ENCODE peak calls at places on chromosomes 3 and 15, in eight cellular contexts. F is K562, G is HCT116, U is colonic mucosa, K is prostate gland, J is H9, S is IMR-90, C is cardiac muscle cell. T is an unnamed sample. For H3K4me1, the result is how much of the 10 kb centered on the place peaks cover.

GRCh38 chr3:125212096-125212508 is 446 bp downstream of the SLC12A8 start:
- DNase-seq in S (no peak), U (peak), G (no peak), C (peak), F (no peak), K (peak), J (peak), T (no peak)

GRCh38 chr15:73647259-73648026 is 14.3 kb upstream of the NPTN start:
- DNase-seq in F (no peak), U (no peak), S (no peak), J (no peak), G (no peak), C (no peak), K (no peak), T (no peak)

GRCh38 chr15:85331666-85332261 is 48.6 kb upstream of the AKAP13 start:
- DNase-seq in S (no peak), F (no peak), C (no peak), J (no peak), G (no peak), U (no peak), K (no peak), T (no peak)

GRCh38 chr3:141294848-141295247 is 63.2 kb downstream of the PXYLP1 start:
- DNase-seq in F (peak), C (no peak), U (no peak), J (no peak), K (no peak), G (no peak), S (peak), T (no peak)

GRCh38 chr3:180680097-180680430 is 775 bp upstream of the CCDC39 start:
- DNase-seq in C (peak), U (peak), F (no peak), K (peak), J (peak), G (no peak), S (peak), T (no peak)

GRCh38 chr3:11434017-11434526 is 161.9 kb downstream of the ATG7 start:
- DNase-seq in J (no peak), K (no peak), F (no peak), C (peak), G (no peak), S (peak), U (peak), T (peak)

GRCh38 chr3:71486831-71487230 is 96.7 kb downstream of the FOXP1 start:
- DNase-seq in U (no peak), C (no peak), G (no peak), F (no peak), J (no peak), K (no peak), S (no peak), T (no peak)

GRCh38 chr15:89531796-89532537 is 35.6 kb upstream of the RHCG start:
- DNase-seq in G (no peak), J (no peak), S (no peak), F (no peak), K (no peak), U (no peak), C (no peak), T (no peak)

GRCh38 chr3:148957586-148957985 is 33.8 kb upstream of the GYG1 start:
- DNase-seq in K (no peak), J (peak), S (no peak), G (peak), F (peak), C (peak), U (no peak), T (no peak)
- TF ChIP-seq CTCF in K (no peak), J (peak), S (peak), G (peak), F (peak), C (peak), U (no peak), T (peak)

GRCh38 chr3:172515130-172515918 is 7.9 kb downstream of the TNFSF10 start:
- DNase-seq in J (no peak), G (no peak), S (peak), K (no peak), C (no peak), U (no peak), F (no peak), T (no peak)
- H3K4me1 ChIP-seq in J (under half), G (under half), S (under half), K (under half), C (under half), U (under half), F (under half), T (under half)

DNA sequence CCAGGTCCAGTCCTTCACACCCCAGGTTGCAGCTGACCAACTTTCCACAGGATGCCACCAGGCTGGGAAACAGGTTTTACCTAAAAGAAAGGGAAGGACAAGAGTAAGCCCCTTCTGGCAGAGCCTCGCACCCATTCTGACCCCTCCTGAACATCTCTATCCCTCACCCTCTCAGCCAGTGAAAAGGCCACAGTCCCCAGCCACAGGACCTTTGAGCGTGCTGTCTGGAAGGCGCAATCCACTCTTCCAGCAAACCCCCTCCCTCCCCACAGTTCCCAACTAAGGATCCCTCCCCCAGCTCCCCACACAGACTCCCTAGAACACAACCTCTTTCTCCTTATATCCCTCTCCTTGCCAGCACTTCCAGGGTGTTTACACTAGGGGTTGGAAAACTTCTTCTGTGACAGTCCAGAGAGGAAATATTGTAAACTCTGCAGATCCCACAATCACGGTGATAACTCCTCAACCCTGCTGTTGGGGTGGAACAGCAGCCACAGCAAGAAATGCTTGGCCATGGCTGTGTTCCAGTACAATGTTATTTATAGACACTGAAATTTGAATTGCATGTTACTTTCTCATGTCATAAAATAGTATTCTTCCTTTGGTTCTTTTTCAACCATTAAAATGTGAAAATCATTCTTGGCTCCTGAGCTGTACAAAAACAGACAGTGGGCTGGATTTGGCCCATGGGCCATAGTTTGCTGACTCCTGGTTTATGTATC is 36.0 kb downstream of the FAM174B start:
- DNase-seq in C (no peak), S (peak), J (no peak), U (no peak), G (no peak), F (no peak), K (no peak), T (no peak)
- H3K27ac ChIP-seq in C (peak), S (no peak), J (no peak), U (peak), G (no peak), F (no peak), K (peak), T (peak)

GRCh38 chr3:23439080-23439479 is 236.0 kb downstream of the UBE2E2 start:
- DNase-seq in K (no peak), C (no peak), F (no peak), G (no peak), J (no peak), U (no peak), S (no peak), T (no peak)

GRCh38 chr3:23435904-23436303 is 232.8 kb downstream of the UBE2E2 start:
- DNase-seq in K (no peak), S (no peak), G (no peak), U (no peak), F (no peak), C (no peak), J (no peak), T (no peak)

GRCh38 chr3:23431759-23432158 is 228.6 kb downstream of the UBE2E2 start:
- DNase-seq in K (no peak), C (no peak), S (peak), J (no peak), U (no peak), F (no peak), G (no peak), T (no peak)

GRCh38 chr3:23438657-23439056 is 235.5 kb downstream of the UBE2E2 start:
- DNase-seq in S (no peak), G (no peak), U (no peak), J (no peak), C (no peak), K (no peak), F (no peak), T (no peak)

DNA sequence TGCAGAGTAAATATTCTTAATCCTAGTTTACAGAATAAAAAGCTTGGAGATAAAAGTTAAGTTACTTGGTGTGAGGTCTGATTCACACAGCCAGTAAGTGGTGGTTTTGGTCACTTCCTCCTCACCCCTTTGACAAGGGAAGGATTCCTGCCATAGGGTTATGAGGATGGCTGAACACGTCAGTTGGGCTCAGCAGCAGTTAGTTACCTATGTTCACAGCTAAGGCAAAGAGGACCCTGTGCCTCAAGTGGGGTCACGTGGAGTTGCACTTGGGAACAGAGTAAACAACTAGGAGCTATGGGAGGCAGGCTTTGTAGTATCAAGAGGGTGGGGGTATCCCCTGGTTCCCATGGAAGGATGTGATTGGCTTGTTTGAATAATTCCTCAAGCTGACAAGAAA is 232.2 kb downstream of the UBE2E2 start:
- DNase-seq in G (no peak), S (no peak), F (no peak), J (peak), K (no peak), C (no peak), U (no peak), T (no peak)
- TF ChIP-seq CTCF in G (no peak), S (no peak), F (no peak), J (no peak), K (no peak), C (no peak), U (no peak), T (no peak)